ENCODE peak calls at places on chromosomes 11 and 22, in eight cellular contexts. D is uterus, K is neural progenitor cell, N is B cell, X is chondrocyte, C is GM12865, Z is right atrium auricular region, G is AG04449. U is an unnamed sample.

GRCh38 chr22:42934338-42934737 is 77.3 kb upstream of the ARFGAP3 start:
- DNase-seq in D (no peak), K (no peak), N (no peak), X (no peak), C (peak), Z (no peak), G (no peak), U (no peak)

GRCh38 chr11:31246451-31247165 is 122.9 kb downstream of the DCDC1 start:
- DNase-seq in D (no peak), K (no peak), N (no peak), X (no peak), C (no peak), Z (no peak), G (no peak), U (no peak)

GRCh38 chr11:134044514-134045284 is 24.2 kb upstream of the JAM3 start:
- DNase-seq in D (no peak), K (no peak), N (no peak), X (peak), C (no peak), Z (no peak), G (no peak), U (no peak)

GRCh38 chr11:63837027-63837688 is 1.8 kb upstream of the MARK2 start:
- DNase-seq in D (peak), K (peak), N (peak), X (peak), C (peak), Z (peak), G (no peak), U (peak)

GRCh38 chr11:56990702-56991101 is 2.0 kb downstream of the OR5AK2 start:
- DNase-seq in D (no peak), K (no peak), N (no peak), X (no peak), C (no peak), Z (no peak), G (no peak), U (no peak)

GRCh38 chr11:76379811-76380160 is 1.1 kb downstream of the THAP12 start:
- DNase-seq in D (no peak), K (no peak), N (no peak), X (no peak), C (no peak), Z (no peak), G (no peak), U (no peak)

GRCh38 chr22:42432020-42432596 is at the start of gene NFAM1:
- DNase-seq in D (no peak), K (peak), N (peak), X (no peak), C (no peak), Z (no peak), G (no peak), U (no peak)

GRCh38 chr22:23034621-23035556 is 35.4 kb upstream of the GNAZ start:
- DNase-seq in D (no peak), K (no peak), N (no peak), X (no peak), C (no peak), Z (no peak), G (no peak), U (no peak)

GRCh38 chr11:20369816-20370215 is 6.3 kb downstream of the HTATIP2 start:
- DNase-seq in D (no peak), K (no peak), N (no peak), X (no peak), C (no peak), Z (no peak), G (no peak), U (no peak)

GRCh38 chr11:12390258-12390657 is 12.9 kb downstream of the PARVA start:
- DNase-seq in D (no peak), K (no peak), N (no peak), X (no peak), C (no peak), Z (no peak), G (no peak), U (no peak)

GRCh38 chr11:108511851-108512474 is 13.8 kb upstream of the POGLUT3 start:
- DNase-seq in D (no peak), K (no peak), N (no peak), X (no peak), C (no peak), Z (no peak), G (peak), U (no peak)

GRCh38 chr11:17256512-17256911 is 20.0 kb upstream of the NUCB2 start:
- DNase-seq in D (no peak), K (no peak), N (no peak), X (no peak), C (no peak), Z (no peak), G (peak), U (no peak)

GRCh38 chr22:34454598-34454997 is 534.3 kb upstream of the LARGE1 start:
- DNase-seq in D (no peak), K (no peak), N (no peak), X (no peak), C (no peak), Z (no peak), G (no peak), U (no peak)

GRCh38 chr11:78800089-78800690 is 225.5 kb upstream of the NARS2 start:
- DNase-seq in D (no peak), K (peak), N (no peak), X (no peak), C (no peak), Z (no peak), G (no peak), U (no peak)

GRCh38 chr11:574632-575323 is 1.5 kb upstream of the PHRF1 start:
- DNase-seq in D (no peak), K (no peak), N (no peak), X (no peak), C (no peak), Z (no peak), G (no peak), U (no peak)

GRCh38 chr11:63769044-63769718 is 606 bp upstream of the ZFTA start:
- DNase-seq in D (peak), K (peak), N (peak), X (no peak), C (peak), Z (peak), G (no peak), U (peak)

GRCh38 chr22:22392131-22392530 is 116.4 kb downstream of the ZNF280B start:
- DNase-seq in D (no peak), K (no peak), N (no peak), X (no peak), C (no peak), Z (peak), G (no peak), U (no peak)

GRCh38 chr22:50498322-50498861 is 9.1 kb downstream of the LMF2 start:
- DNase-seq in D (no peak), K (peak), N (peak), X (no peak), C (peak), Z (peak), G (no peak), U (peak)

GRCh38 chr22:23159287-23159622 is 14.0 kb downstream of the RAB36 start:
- DNase-seq in D (no peak), K (no peak), N (peak), X (no peak), C (no peak), Z (no peak), G (no peak), U (no peak)

GRCh38 chr11:14793546-14793945 is 98.5 kb downstream of the CYP2R1 start:
- DNase-seq in D (no peak), K (no peak), N (no peak), X (no peak), C (no peak), Z (no peak), G (no peak), U (no peak)

GRCh38 chr22:29152381-29153138 is 53.1 kb upstream of the EMID1 start:
- DNase-seq in D (no peak), K (peak), N (no peak), X (peak), C (no peak), Z (peak), G (no peak), U (no peak)

GRCh38 chr22:50315289-50316113 is 8.1 kb upstream of the PLXNB2 start:
- DNase-seq in D (no peak), K (no peak), N (peak), X (peak), C (peak), Z (no peak), G (no peak), U (no peak)

GRCh38 chr11:75665126-75665525 is 3.7 kb downstream of the MAP6 start:
- DNase-seq in D (no peak), K (no peak), N (no peak), X (no peak), C (no peak), Z (no peak), G (no peak), U (no peak)

GRCh38 chr11:15654397-15654915 is 539.7 kb downstream of the INSC start:
- DNase-seq in D (no peak), K (no peak), N (no peak), X (no peak), C (no peak), Z (no peak), G (no peak), U (no peak)

DNA sequence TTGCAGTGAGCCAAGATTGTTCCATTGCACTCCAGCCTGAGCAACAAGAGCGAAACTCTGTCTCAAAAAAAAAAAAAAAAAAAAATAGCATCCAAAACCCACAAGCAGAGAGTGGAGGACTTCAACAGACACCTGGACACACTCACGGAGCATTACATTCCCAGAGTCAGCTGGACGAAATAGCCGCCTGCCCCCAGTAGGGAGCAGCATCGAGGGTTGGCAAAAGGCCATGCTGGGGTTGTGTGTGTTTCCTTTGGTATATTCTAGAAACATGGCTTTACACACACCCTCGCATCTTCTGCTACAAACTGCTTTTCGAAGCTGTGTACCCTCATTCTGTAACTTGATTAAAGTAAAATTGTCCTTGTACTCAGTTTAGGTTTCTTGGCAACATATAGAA is 5.3 kb downstream of the ADA2 start:
- DNase-seq in D (peak), K (peak), N (no peak), X (no peak), C (peak), Z (peak), G (no peak), U (peak)
- TF ChIP-seq CTCF in D (no peak), K (peak), N (peak), X (peak), C (peak), Z (no peak), G (peak), U (peak)

GRCh38 chr11:119065369-119065768 is 2.2 kb upstream of the VPS11 start:
- DNase-seq in D (no peak), K (peak), N (no peak), X (no peak), C (peak), Z (no peak), G (no peak), U (peak)
- TF ChIP-seq CTCF in D (no peak), K (peak), N (peak), X (peak), C (peak), Z (no peak), G (peak), U (peak)

GRCh38 chr11:111299111-111300026 is 1.0 kb downstream of the POU2AF3 start:
- DNase-seq in D (peak), K (peak), N (peak), X (no peak), C (peak), Z (no peak), G (no peak), U (peak)
- TF ChIP-seq CTCF in D (peak), K (peak), N (peak), X (peak), C (peak), Z (peak), G (peak), U (peak)

GRCh38 chr11:124971810-124972209 is 17.8 kb downstream of the CCDC15 start:
- DNase-seq in D (no peak), K (no peak), N (no peak), X (no peak), C (no peak), Z (no peak), G (no peak), U (no peak)

DNA sequence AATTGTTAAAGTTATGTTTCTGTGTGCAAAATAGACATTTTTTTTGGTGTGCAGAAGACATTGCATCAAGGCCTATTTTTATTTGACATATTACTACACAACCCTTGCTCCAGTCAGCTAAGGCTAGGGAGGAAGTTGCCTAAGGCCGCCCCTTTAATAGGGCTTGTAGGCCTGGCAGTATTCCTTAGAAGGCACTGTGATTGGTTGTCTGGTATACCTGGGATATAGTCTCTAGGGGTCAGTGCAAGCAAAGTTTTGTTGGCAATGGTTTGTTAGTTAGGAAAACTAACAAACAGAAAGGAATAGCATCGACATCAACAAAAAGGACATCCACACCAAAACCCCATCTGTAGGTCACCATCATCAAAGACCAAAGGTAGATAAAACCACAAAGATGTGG is 16.9 kb downstream of the CCDC15 start:
- DNase-seq in D (no peak), K (peak), N (no peak), X (no peak), C (no peak), Z (no peak), G (no peak), U (no peak)
- TF ChIP-seq CTCF in D (no peak), K (peak), N (no peak), X (peak), C (no peak), Z (no peak), G (no peak), U (peak)

GRCh38 chr11:93614111-93614784 is 47.2 kb upstream of the CEP295 start:
- DNase-seq in D (no peak), K (peak), N (no peak), X (no peak), C (peak), Z (no peak), G (no peak), U (no peak)
- TF ChIP-seq CTCF in D (no peak), K (peak), N (no peak), X (peak), C (peak), Z (no peak), G (peak), U (no peak)

GRCh38 chr11:36053901-36054300 is 110.0 kb downstream of the LDLRAD3 start:
- DNase-seq in D (no peak), K (no peak), N (no peak), X (no peak), C (no peak), Z (no peak), G (no peak), U (no peak)
- TF ChIP-seq CTCF in D (no peak), K (no peak), N (no peak), X (no peak), C (no peak), Z (no peak), G (no peak), U (no peak)

GRCh38 chr11:112025682-112026081 is 474 bp downstream of the DLAT start:
- DNase-seq in D (no peak), K (no peak), N (no peak), X (no peak), C (no peak), Z (no peak), G (no peak), U (peak)

GRCh38 chr11:112019066-112019465 is 6.1 kb upstream of the DLAT start:
- DNase-seq in D (no peak), K (no peak), N (no peak), X (no peak), C (no peak), Z (no peak), G (no peak), U (no peak)

GRCh38 chr11:112024778-112025678 is at the start of gene DLAT:
- DNase-seq in D (peak), K (peak), N (peak), X (peak), C (peak), Z (peak), G (no peak), U (peak)

GRCh38 chr11:112024178-112024777 is 930 bp upstream of the DLAT start:
- DNase-seq in D (no peak), K (peak), N (peak), X (no peak), C (peak), Z (no peak), G (no peak), U (peak)

GRCh38 chr11:112023104-112023503 is 2.1 kb upstream of the DLAT start:
- DNase-seq in D (no peak), K (no peak), N (no peak), X (no peak), C (no peak), Z (no peak), G (no peak), U (no peak)
- TF ChIP-seq CTCF in D (no peak), K (peak), N (no peak), X (peak), C (no peak), Z (no peak), G (no peak), U (no peak)

U was measured in GM13977.